ENCODE peak calls at places on chromosomes 4 and X, in five cellular contexts. One of them, this sample, is unnamed.

GRCh38 chr4:185128272-185129119 is 14.6 kb upstream of the SLC25A4 start:
- DNase-seq in hepatocyte: peak
- DNase-seq in posterior cingulate gyrus: peak
- DNase-seq in effector CD4-positive, alpha-beta T cell: no peak
- DNase-seq in H7: peak
- DNase-seq in this sample: peak

GRCh38 chr4:27068151-27068862 is 207.7 kb downstream of the STIM2 start:
- DNase-seq in hepatocyte: no peak
- DNase-seq in posterior cingulate gyrus: no peak
- DNase-seq in effector CD4-positive, alpha-beta T cell: no peak
- DNase-seq in H7: no peak
- DNase-seq in this sample: no peak

GRCh38 chrX:109889289-109890006 is 113.5 kb upstream of the TMEM164 start:
- DNase-seq in hepatocyte: peak
- DNase-seq in posterior cingulate gyrus: no peak
- DNase-seq in effector CD4-positive, alpha-beta T cell: no peak
- DNase-seq in H7: no peak
- DNase-seq in this sample: no peak

GRCh38 chrX:135740683-135741149 is 27.3 kb downstream of the CT45A3 start:
- DNase-seq in hepatocyte: no peak
- DNase-seq in posterior cingulate gyrus: no peak
- DNase-seq in effector CD4-positive, alpha-beta T cell: peak
- DNase-seq in H7: peak
- DNase-seq in this sample: peak

GRCh38 chrX:9911479-9911878 is 55.7 kb upstream of the CLDN34 start:
- DNase-seq in hepatocyte: no peak
- DNase-seq in posterior cingulate gyrus: no peak
- DNase-seq in effector CD4-positive, alpha-beta T cell: no peak
- DNase-seq in H7: no peak
- DNase-seq in this sample: no peak

GRCh38 chr4:73692284-73692683 is 48.1 kb upstream of the CXCL8 start:
- DNase-seq in hepatocyte: no peak
- DNase-seq in posterior cingulate gyrus: no peak
- DNase-seq in effector CD4-positive, alpha-beta T cell: no peak
- DNase-seq in H7: no peak
- DNase-seq in this sample: no peak

GRCh38 chrX:106952988-106953387 is 32.8 kb downstream of the CLDN2 start:
- DNase-seq in hepatocyte: no peak
- DNase-seq in posterior cingulate gyrus: no peak
- DNase-seq in effector CD4-positive, alpha-beta T cell: no peak
- DNase-seq in H7: no peak
- DNase-seq in this sample: no peak

GRCh38 chr4:166432842-166433241 is 559.8 kb downstream of the TLL1 start:
- DNase-seq in hepatocyte: no peak
- DNase-seq in posterior cingulate gyrus: no peak
- DNase-seq in effector CD4-positive, alpha-beta T cell: no peak
- DNase-seq in H7: no peak
- DNase-seq in this sample: no peak

GRCh38 chrX:72247206-72247944 is 8.5 kb upstream of the ERCC6L start:
- DNase-seq in hepatocyte: peak
- DNase-seq in posterior cingulate gyrus: no peak
- DNase-seq in effector CD4-positive, alpha-beta T cell: no peak
- DNase-seq in H7: no peak
- DNase-seq in this sample: no peak

GRCh38 chr4:182354867-182355266 is 111.7 kb downstream of the TENM3 start:
- DNase-seq in hepatocyte: no peak
- DNase-seq in posterior cingulate gyrus: no peak
- DNase-seq in effector CD4-positive, alpha-beta T cell: no peak
- DNase-seq in H7: no peak
- DNase-seq in this sample: no peak

GRCh38 chr4:76535603-76536380 is 100.8 kb downstream of the SHROOM3 start:
- DNase-seq in hepatocyte: no peak
- DNase-seq in posterior cingulate gyrus: no peak
- DNase-seq in effector CD4-positive, alpha-beta T cell: no peak
- DNase-seq in H7: no peak
- DNase-seq in this sample: no peak

GRCh38 chr4:170716868-170717267 is 627.1 kb upstream of the AADAT start:
- DNase-seq in hepatocyte: no peak
- DNase-seq in posterior cingulate gyrus: no peak
- DNase-seq in effector CD4-positive, alpha-beta T cell: no peak
- DNase-seq in H7: no peak
- DNase-seq in this sample: no peak

GRCh38 chr4:87465739-87466366 is 43.5 kb downstream of the NUDT9 start:
- DNase-seq in hepatocyte: peak
- DNase-seq in posterior cingulate gyrus: no peak
- DNase-seq in effector CD4-positive, alpha-beta T cell: peak
- DNase-seq in H7: peak
- DNase-seq in this sample: peak

GRCh38 chr4:140266958-140267568 is 106.4 kb upstream of the SCOC start:
- DNase-seq in hepatocyte: no peak
- DNase-seq in posterior cingulate gyrus: no peak
- DNase-seq in effector CD4-positive, alpha-beta T cell: no peak
- DNase-seq in H7: no peak
- DNase-seq in this sample: no peak

GRCh38 chrX:106177106-106177981 is 9.2 kb downstream of the PWWP3B start:
- DNase-seq in hepatocyte: peak
- DNase-seq in posterior cingulate gyrus: no peak
- DNase-seq in effector CD4-positive, alpha-beta T cell: no peak
- DNase-seq in H7: peak
- DNase-seq in this sample: no peak

GRCh38 chrX:132270021-132270420 is 50.8 kb upstream of the RAP2C start:
- DNase-seq in hepatocyte: no peak
- DNase-seq in posterior cingulate gyrus: no peak
- DNase-seq in effector CD4-positive, alpha-beta T cell: no peak
- DNase-seq in H7: no peak
- DNase-seq in this sample: no peak

GRCh38 chr4:1731180-1731579 is 9.9 kb downstream of the TACC3 start:
- DNase-seq in hepatocyte: no peak
- DNase-seq in posterior cingulate gyrus: no peak
- DNase-seq in effector CD4-positive, alpha-beta T cell: no peak
- DNase-seq in H7: no peak
- DNase-seq in this sample: no peak

GRCh38 chr4:135604531-135604930 is 1402.9 kb upstream of the PABPC4L start:
- DNase-seq in hepatocyte: no peak
- DNase-seq in posterior cingulate gyrus: no peak
- DNase-seq in effector CD4-positive, alpha-beta T cell: no peak
- DNase-seq in H7: no peak
- DNase-seq in this sample: no peak

GRCh38 chr4:183987987-183988392 is 82.9 kb downstream of the STOX2 start:
- DNase-seq in hepatocyte: peak
- DNase-seq in posterior cingulate gyrus: peak
- DNase-seq in effector CD4-positive, alpha-beta T cell: no peak
- DNase-seq in H7: peak
- DNase-seq in this sample: no peak

GRCh38 chr4:138910914-138911336 is 104.7 kb upstream of the NOCT start:
- DNase-seq in hepatocyte: peak
- DNase-seq in posterior cingulate gyrus: peak
- DNase-seq in effector CD4-positive, alpha-beta T cell: no peak
- DNase-seq in H7: peak
- DNase-seq in this sample: no peak

GRCh38 chrX:130378008-130378669 is 7.3 kb downstream of the GPR119 start:
- DNase-seq in hepatocyte: no peak
- DNase-seq in posterior cingulate gyrus: no peak
- DNase-seq in effector CD4-positive, alpha-beta T cell: no peak
- DNase-seq in H7: no peak
- DNase-seq in this sample: no peak

This sample was measured in effector memory CD8-positive, alpha-beta T cell.